ENCODE peak calls at places on chromosomes 16 and 17, in four cellular contexts. H is HepG2, D is K562, I is WTC11. Z is an unnamed sample.

GRCh38 chr17:50541402-50541915 is 5.5 kb upstream of the SPATA20 start:
- DNase-seq in D (no peak), H (no peak), I (no peak), Z (no peak)

GRCh38 chr16:75496546-75496945 is 1.3 kb upstream of the CHST6 start:
- DNase-seq in D (no peak), H (no peak), I (no peak), Z (no peak)

GRCh38 chr16:75632857-75633256 is 9.8 kb upstream of the ADAT1 start:
- DNase-seq in I (no peak), D (no peak), H (no peak), Z (no peak)

GRCh38 chr17:40303706-40304450 is 5.1 kb upstream of the RARA start:
- DNase-seq in H (no peak), I (no peak), D (no peak), Z (no peak)

GRCh38 chr17:61463068-61463980 is 11.1 kb downstream of the TBX4 start:
- DNase-seq in H (no peak), I (peak; percentile 48), D (peak; percentile 42), Z (no peak)

GRCh38 chr16:31265329-31266245 is 5.8 kb downstream of the ITGAM start:
- DNase-seq in I (peak; percentile 23), H (no peak), D (no peak), Z (peak; percentile 85)

GRCh38 chr16:21950782-21951521 is 2.2 kb upstream of the UQCRC2 start:
- DNase-seq in H (peak; percentile 54), I (no peak), D (peak; percentile 48), Z (peak; percentile 54)

GRCh38 chr17:80826955-80827645 is 164.5 kb upstream of the CHMP6 start:
- DNase-seq in H (no peak), D (no peak), I (no peak), Z (peak; percentile 77)

GRCh38 chr17:50689251-50689650 is 18.5 kb downstream of the ANKRD40 start:
- DNase-seq in H (no peak), D (no peak), I (no peak), Z (peak; percentile 76)

GRCh38 chr16:16148755-16149154 is 74.5 kb downstream of the ABCC6 start:
- DNase-seq in H (no peak), I (no peak), D (no peak), Z (no peak)

GRCh38 chr16:4689091-4689671 is 4.2 kb upstream of the NUDT16L1 start:
- DNase-seq in D (no peak), H (no peak), I (no peak), Z (no peak)

GRCh38 chr17:49928126-49928800 is 40.7 kb upstream of the DLX4 start:
- DNase-seq in H (no peak), I (no peak), D (no peak), Z (no peak)

GRCh38 chr16:66662445-66663194 is 33.9 kb downstream of the CMTM4 start:
- DNase-seq in I (no peak), H (peak; percentile 64), D (peak; percentile 35), Z (peak; percentile 65)

GRCh38 chr17:48294989-48295892 is 134.8 kb downstream of the SKAP1 start:
- DNase-seq in D (no peak), H (no peak), I (no peak), Z (peak; percentile 35)

GRCh38 chr17:77592503-77592902 is 366.0 kb upstream of the TNRC6C start:
- DNase-seq in H (no peak), D (no peak), I (no peak), Z (no peak)

GRCh38 chr16:52676951-52677350 is 130.0 kb upstream of the TOX3 start:
- DNase-seq in I (no peak), D (no peak), H (no peak), Z (no peak)

GRCh38 chr17:40306395-40306794 is 2.6 kb upstream of the RARA start:
- DNase-seq in I (no peak), D (no peak), H (no peak), Z (no peak)

GRCh38 chr17:13311301-13311700 is 290.4 kb downstream of the HS3ST3A1 start:
- DNase-seq in D (no peak), I (no peak), H (no peak), Z (no peak)

GRCh38 chr17:59702304-59702703 is 4.9 kb downstream of the PTRH2 start:
- DNase-seq in H (no peak), I (no peak), D (peak; percentile 58), Z (no peak)

GRCh38 chr16:69823831-69824563 is 61.9 kb downstream of the WWP2 start:
- DNase-seq in H (no peak), I (no peak), D (no peak), Z (no peak)

GRCh38 chr17:27862848-27863247 is 30.3 kb downstream of the LYRM9 start:
- DNase-seq in H (no peak), I (no peak), D (no peak), Z (no peak)

GRCh38 chr17:68906638-68907037 is 48.6 kb downstream of the ABCA8 start:
- DNase-seq in I (no peak), H (peak; percentile 39), D (peak; percentile 8), Z (no peak)

GRCh38 chr17:40293363-40293762 is 5.7 kb downstream of the CDC6 start:
- DNase-seq in I (no peak), H (no peak), D (no peak), Z (no peak)

GRCh38 chr17:49522329-49522890 is 27.3 kb downstream of the NGFR start:
- DNase-seq in I (peak; percentile 2), D (no peak), H (no peak), Z (no peak)

GRCh38 chr17:78105101-78105500 is 23.5 kb downstream of the TMC6 start:
- DNase-seq in D (no peak), I (no peak), H (no peak), Z (no peak)

DNA sequence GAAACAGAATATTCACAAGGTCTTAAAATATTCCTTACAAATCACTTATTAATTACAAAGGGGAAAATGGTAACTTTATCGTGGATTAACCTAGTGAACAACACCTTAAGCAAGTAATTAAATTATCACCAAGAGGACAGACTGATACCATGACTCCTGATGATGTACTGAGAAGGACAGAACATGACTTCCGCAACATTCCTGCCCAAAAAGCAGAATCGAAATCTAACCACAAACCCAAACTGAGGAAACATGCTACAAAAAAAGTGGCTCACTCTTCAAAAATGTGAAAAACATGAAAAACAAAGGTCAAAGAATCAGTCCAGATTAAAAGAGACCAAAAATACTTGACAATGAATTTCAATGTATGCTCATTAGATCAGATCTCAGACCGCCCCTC is 151.5 kb downstream of the AATF start:
- DNase-seq in I (no peak), H (no peak), D (no peak), Z (no peak)
- TF ChIP-seq NR3C1 in I (no peak), H (no peak), D (no peak), Z (no peak)

GRCh38 chr16:9541723-9542122 is 450.3 kb downstream of the HAPSTR1 start:
- DNase-seq in D (no peak), H (no peak), I (no peak), Z (no peak)

GRCh38 chr16:9539346-9539745 is 447.9 kb downstream of the HAPSTR1 start:
- DNase-seq in I (no peak), D (no peak), H (no peak), Z (no peak)

GRCh38 chr16:9534759-9535158 is 443.3 kb downstream of the HAPSTR1 start:
- DNase-seq in I (no peak), D (no peak), H (no peak), Z (no peak)

GRCh38 chr16:9533042-9533441 is 441.6 kb downstream of the HAPSTR1 start:
- DNase-seq in D (no peak), H (no peak), I (no peak), Z (no peak)

GRCh38 chr16:9536905-9537304 is 445.5 kb downstream of the HAPSTR1 start:
- DNase-seq in I (no peak), H (no peak), D (no peak), Z (no peak)
- TF ChIP-seq NR3C1 in I (no peak), H (no peak), D (no peak), Z (no peak)

GRCh38 chr17:38703742-38704644 is 1.1 kb upstream of the MLLT6 start:
- DNase-seq in D (peak; percentile 85), H (peak; percentile 100), I (peak; percentile 98), Z (no peak)
- TF ChIP-seq NR3C1 in D (no peak), H (no peak), I (no peak), Z (no peak)

DNA sequence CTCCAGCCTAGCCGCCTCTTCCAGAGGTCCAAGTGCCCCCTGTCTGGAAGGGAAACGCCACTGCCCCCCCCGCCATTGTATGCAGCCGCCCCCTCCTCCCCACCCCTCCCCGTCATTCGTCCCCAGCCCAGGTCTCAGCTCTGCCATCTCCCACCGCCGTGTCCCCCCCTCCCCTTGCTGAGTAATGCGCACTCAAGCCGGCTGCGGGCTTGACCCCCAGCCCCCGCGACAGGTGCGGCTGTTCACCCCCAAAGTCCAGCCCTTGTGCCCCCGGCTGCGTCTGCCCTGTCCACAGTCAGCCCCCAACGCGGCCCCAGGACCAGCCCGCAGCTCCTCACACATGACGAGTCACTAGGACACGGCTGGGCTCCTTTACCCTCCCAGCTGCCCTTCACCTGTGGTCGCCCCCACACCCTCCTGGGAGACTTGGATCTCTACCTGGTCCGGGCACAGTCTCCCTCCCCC is 595 bp downstream of the GPRC5B start:
- DNase-seq in H (no peak), I (peak; percentile 43), D (peak; percentile 25), Z (no peak)
- TF ChIP-seq NR3C1 in H (no peak), I (no peak), D (no peak), Z (no peak)

GRCh38 chr16:83989300-83989699 is 21.3 kb downstream of the NECAB2 start:
- DNase-seq in H (no peak), I (no peak), D (no peak), Z (no peak)
- TF ChIP-seq NR3C1 in H (no peak), I (no peak), D (no peak), Z (no peak)

GRCh38 chr16:57664662-57665025 is 3.5 kb upstream of the ADGRG3 start:
- DNase-seq in D (no peak), I (no peak), H (no peak), Z (no peak)
- TF ChIP-seq NR3C1 in D (no peak), I (no peak), H (no peak), Z (no peak)

GRCh38 chr16:54453863-54454262 is 167.3 kb upstream of the IRX3 start:
- DNase-seq in H (no peak), I (no peak), D (no peak), Z (no peak)
- TF ChIP-seq NR3C1 in H (no peak), I (no peak), D (no peak), Z (no peak)

Z was measured in A549.